ENCODE peak calls at places on chromosomes 7 and 10, in four cellular contexts. L is IMR-90, U is mesendoderm, Q is H9. B is an unnamed sample.

GRCh38 chr10:102431452-102432124 is 786 bp downstream of the CUEDC2 start:
- DNase-seq in Q (no peak), U (peak; percentile 55), L (no peak), B (no peak)

GRCh38 chr10:22285130-22285529 is 31.1 kb upstream of the COMMD3 start:
- DNase-seq in L (no peak), Q (no peak), U (no peak), B (no peak)

GRCh38 chr10:125797999-125798662 is 22.5 kb upstream of the MMP21 start:
- DNase-seq in U (no peak), Q (no peak), L (no peak), B (no peak)

GRCh38 chr7:151607464-151607867 is 87.8 kb upstream of the RHEB start:
- DNase-seq in L (peak; percentile 51), Q (no peak), U (no peak), B (no peak)

GRCh38 chr10:95391570-95392249 is 100.9 kb upstream of the PDLIM1 start:
- DNase-seq in L (peak; percentile 46), U (peak; percentile 63), Q (peak; percentile 67), B (no peak)

GRCh38 chr7:151684408-151685175 is 164.9 kb upstream of the RHEB start:
- DNase-seq in L (peak; percentile 60), Q (no peak), U (no peak), B (no peak)

GRCh38 chr10:129849853-129850252 is 114.2 kb downstream of the EBF3 start:
- DNase-seq in U (no peak), Q (no peak), L (no peak), B (no peak)

GRCh38 chr10:12730809-12731519 is 270.5 kb downstream of the CCDC3 start:
- DNase-seq in U (no peak), L (peak; percentile 35), Q (no peak), B (no peak)

GRCh38 chr7:126578338-126578737 is 674.4 kb downstream of the GRM8 start:
- DNase-seq in U (no peak), L (no peak), Q (no peak), B (no peak)

GRCh38 chr7:101819913-101820522 is 2.6 kb downstream of the CUX1 start:
- DNase-seq in L (no peak), Q (no peak), U (no peak), B (no peak)

GRCh38 chr10:71036279-71036535 is 147.8 kb upstream of the PCBD1 start:
- DNase-seq in Q (no peak), U (no peak), L (no peak), B (no peak)

GRCh38 chr7:39451901-39452300 is 114.3 kb upstream of the YAE1 start:
- DNase-seq in Q (no peak), L (no peak), U (no peak), B (no peak)

GRCh38 chr7:4603843-4604231 is 78.3 kb upstream of the FOXK1 start:
- DNase-seq in L (no peak), U (no peak), Q (no peak), B (no peak)

GRCh38 chr7:66751945-66752344 is 11.4 kb downstream of the RABGEF1 start:
- DNase-seq in Q (no peak), U (no peak), L (no peak), B (no peak)

GRCh38 chr7:101986335-101986734 is 168.9 kb downstream of the CUX1 start:
- DNase-seq in L (peak; percentile 30), U (no peak), Q (no peak), B (no peak)

GRCh38 chr10:58335306-58336005 is 650 bp downstream of the UBE2D1 start:
- DNase-seq in Q (peak; percentile 37), L (peak; percentile 61), U (peak; percentile 42), B (no peak)

GRCh38 chr10:5047912-5048628 is 44.4 kb upstream of the AKR1C2 start:
- DNase-seq in U (no peak), L (peak; percentile 37), Q (no peak), B (no peak)

GRCh38 chr10:110327262-110327914 is 22.7 kb upstream of the SMNDC1 start:
- DNase-seq in U (no peak), L (peak; percentile 28), Q (no peak), B (no peak)

GRCh38 chr10:69458426-69459100 is 7.3 kb downstream of the TSPAN15 start:
- DNase-seq in L (no peak), Q (no peak), U (peak; percentile 47), B (no peak)

GRCh38 chr7:30179016-30179436 is 44.2 kb downstream of the MTURN start:
- DNase-seq in Q (no peak), U (no peak), L (no peak), B (no peak)

GRCh38 chr10:69467928-69468770 is 16.9 kb downstream of the TSPAN15 start:
- DNase-seq in L (no peak), Q (no peak), U (no peak), B (no peak)

GRCh38 chr10:124287791-124288190 is 130.9 kb downstream of the OAT start:
- DNase-seq in Q (no peak), L (no peak), U (no peak), B (no peak)
- H2BK15ac ChIP-seq in Q (no peak overlapping the region), L (no peak overlapping the region), U (no peak overlapping the region), B (no peak overlapping the region)

GRCh38 chr7:40965745-40966144 is 737.1 kb downstream of the INHBA start:
- DNase-seq in Q (no peak), U (no peak), L (no peak), B (no peak)
- H3K56ac ChIP-seq in Q (no peak overlapping the region), U (no peak overlapping the region), L (no peak overlapping the region), B (no peak overlapping the region)

GRCh38 chr10:131092876-131093275 is 218.6 kb downstream of the TCERG1L start:
- DNase-seq in Q (no peak), L (no peak), U (no peak), B (no peak)
- H2BK15ac ChIP-seq in Q (no peak overlapping the region), L (no peak overlapping the region), U (no peak overlapping the region), B (no peak overlapping the region)

GRCh38 chr7:74483402-74484336 is 30.0 kb downstream of the GTF2IRD1 start:
- DNase-seq in L (peak; percentile 67), U (no peak), Q (no peak), B (no peak)

GRCh38 chr7:74482629-74483401 is 29.1 kb downstream of the GTF2IRD1 start:
- DNase-seq in Q (no peak), L (peak; percentile 99), U (peak; percentile 86), B (no peak)

GRCh38 chr7:74479961-74480829 is 26.5 kb downstream of the GTF2IRD1 start:
- DNase-seq in U (peak; percentile 89), Q (peak; percentile 81), L (peak; percentile 93), B (peak; percentile 81)

GRCh38 chr7:74480861-74481417 is 27.2 kb downstream of the GTF2IRD1 start:
- DNase-seq in L (peak; percentile 51), Q (no peak), U (peak; percentile 44), B (no peak)

GRCh38 chr7:74481458-74482324 is 28.0 kb downstream of the GTF2IRD1 start:
- DNase-seq in L (peak; percentile 31), U (no peak), Q (no peak), B (no peak)
- H3K56ac ChIP-seq in L (no peak overlapping the region), U (peak overlapping the region; percentile 25), Q (no peak overlapping the region), B (no peak overlapping the region)

GRCh38 chr7:110148054-110148453 is 942.9 kb upstream of the LRRN3 start:
- DNase-seq in Q (no peak), U (no peak), L (no peak), B (no peak)

GRCh38 chr7:110144599-110144998 is 946.3 kb upstream of the LRRN3 start:
- DNase-seq in L (no peak), Q (no peak), U (no peak), B (no peak)

DNA sequence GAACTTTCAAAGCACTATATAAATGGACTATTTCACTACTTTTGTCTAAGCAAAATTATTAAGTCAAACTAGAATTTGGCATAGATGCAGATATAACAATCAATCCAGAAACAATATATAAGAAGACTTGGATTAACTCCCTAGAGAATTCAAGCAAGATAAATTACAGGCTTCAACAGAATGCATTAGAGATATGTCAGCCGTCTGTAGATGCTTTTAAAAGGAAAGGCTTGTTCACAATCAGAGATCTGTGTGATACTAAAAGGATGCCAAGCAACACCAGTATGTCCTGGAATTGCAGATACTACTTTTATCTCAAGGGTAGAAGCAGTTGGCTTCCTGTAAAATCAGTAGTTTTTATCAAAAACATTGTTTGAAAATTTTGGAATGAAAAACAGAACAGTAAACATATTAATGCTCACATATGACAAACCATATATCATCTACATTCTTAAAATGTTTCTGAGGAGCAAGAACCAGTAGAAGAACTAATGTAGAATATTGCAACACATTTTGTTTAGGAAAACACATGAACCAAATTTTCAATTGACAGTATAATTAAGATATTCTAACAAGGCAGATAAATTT is 947.9 kb upstream of the LRRN3 start:
- DNase-seq in L (no peak), U (no peak), Q (no peak), B (no peak)
- H2BK15ac ChIP-seq in L (no peak overlapping the region), U (no peak overlapping the region), Q (no peak overlapping the region), B (no peak overlapping the region)

GRCh38 chr7:106659369-106659962 is 1.5 kb downstream of the CCDC71L start:
- DNase-seq in U (no peak), Q (no peak), L (peak; percentile 18), B (no peak)
- H3K56ac ChIP-seq in U (peak overlapping the region; percentile 92), Q (no peak overlapping the region), L (peak overlapping the region; percentile 96), B (no peak overlapping the region)

DNA sequence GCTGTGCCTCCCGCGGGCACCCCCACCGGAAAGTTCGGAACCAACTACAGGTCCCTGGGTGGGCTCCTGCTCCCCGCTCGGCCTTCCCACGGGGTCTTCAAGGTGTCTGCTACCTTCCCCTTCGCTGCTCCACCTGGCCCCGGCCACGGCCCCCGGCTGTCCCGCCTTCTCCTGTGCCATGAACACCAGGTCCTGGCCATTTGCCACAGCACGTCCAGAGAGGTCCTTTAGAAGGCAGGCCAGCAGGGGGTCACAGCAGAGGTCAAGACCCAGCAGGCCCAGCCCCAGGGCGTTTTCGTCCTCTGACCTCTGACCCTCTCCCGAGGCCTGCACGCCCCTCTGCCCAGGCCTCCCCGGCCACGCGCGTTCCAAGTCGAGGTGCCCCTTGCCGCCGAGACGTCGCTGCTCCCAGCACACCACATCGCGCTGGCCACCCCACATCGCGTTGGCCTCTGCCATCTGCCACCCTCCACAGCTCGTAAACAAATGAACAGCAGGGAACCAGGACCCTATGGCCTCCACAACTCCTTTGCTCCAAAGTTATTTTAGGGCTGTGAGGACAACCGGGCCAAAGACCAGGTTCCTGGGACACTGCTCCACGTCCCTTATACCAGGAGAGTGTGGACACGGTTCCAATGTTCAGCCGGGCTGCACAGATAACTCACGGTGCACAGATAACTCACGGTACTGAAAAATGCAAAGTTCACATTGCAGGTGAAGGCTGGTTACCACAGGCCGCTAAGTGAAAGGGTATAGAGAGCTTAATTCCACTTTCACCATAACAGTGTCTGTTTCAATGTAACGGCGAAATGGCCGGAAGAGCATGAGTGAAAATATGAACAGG is 74.3 kb downstream of the CFAP46 start:
- DNase-seq in U (no peak), L (no peak), Q (peak; percentile 23), B (no peak)
- H2BK15ac ChIP-seq in U (no peak overlapping the region), L (no peak overlapping the region), Q (no peak overlapping the region), B (no peak overlapping the region)

GRCh38 chr10:119459681-119460340 is 82.7 kb downstream of the RGS10 start:
- DNase-seq in Q (no peak), U (no peak), L (no peak), B (no peak)
- H3K56ac ChIP-seq in Q (no peak overlapping the region), U (no peak overlapping the region), L (no peak overlapping the region), B (no peak overlapping the region)

GRCh38 chr7:121505021-121505420 is 108.9 kb upstream of the FAM3C start:
- DNase-seq in Q (no peak), U (peak; percentile 15), L (peak; percentile 45), B (no peak)

GRCh38 chr7:121503730-121504129 is 107.6 kb upstream of the FAM3C start:
- DNase-seq in L (no peak), U (no peak), Q (no peak), B (no peak)

GRCh38 chr7:121504478-121504877 is 108.4 kb upstream of the FAM3C start:
- DNase-seq in L (peak; percentile 76), Q (peak; percentile 63), U (peak; percentile 52), B (no peak)

GRCh38 chr7:121501566-121501965 is 105.5 kb upstream of the FAM3C start:
- DNase-seq in L (no peak), U (no peak), Q (no peak), B (no peak)

GRCh38 chr7:121503039-121503438 is 106.9 kb upstream of the FAM3C start:
- DNase-seq in U (no peak), Q (no peak), L (no peak), B (no peak)
- H2BK15ac ChIP-seq in U (no peak overlapping the region), Q (no peak overlapping the region), L (no peak overlapping the region), B (no peak overlapping the region)

B was measured in H1.